ENCODE peak calls at places on chromosomes 5 and 9, in five cellular contexts. Q is activated naive CD4-positive, alpha-beta T cell treated with anti-CD3 and anti-CD28 coated beads, Interleukin-2, amount 10 ng/mL, durations not matched to agents 7 days and 5 days; M is neural crest cell; R is H9; H is WERI-Rb-1. C is an unnamed sample.
A peak's percentile ranks its signal among the peaks of the same experiment; 100 is the strongest.

GRCh38 chr9:101477736-101478135 is 42.2 kb upstream of the ALDOB start:
- DNase-seq in Q (no peak), M (no peak), R (no peak), H (no peak), C (no peak)

GRCh38 chr5:109161914-109162683 is 247.7 kb downstream of the PJA2 start:
- DNase-seq in Q (no peak), M (no peak), R (no peak), H (no peak), C (no peak)

GRCh38 chr5:99865159-99865558 is 670.0 kb upstream of the FAM174A start:
- DNase-seq in Q (no peak), M (no peak), R (no peak), H (no peak), C (no peak)

GRCh38 chr5:141758316-141758965 is 76.4 kb upstream of the ARAP3 start:
- DNase-seq in Q (no peak), M (peak; percentile 12), R (peak; percentile 52), H (peak; percentile 42), C (no peak)

GRCh38 chr5:36690041-36690941 is 83.9 kb downstream of the SLC1A3 start:
- DNase-seq in Q (peak; percentile 74), M (peak; percentile 77), R (peak; percentile 92), H (peak; percentile 62), C (peak; percentile 86)

GRCh38 chr5:95621839-95622629 is 2.1 kb downstream of the GPR150 start:
- DNase-seq in Q (peak; percentile 59), M (no peak), R (no peak), H (no peak), C (no peak)

GRCh38 chr9:127746959-127747569 is 12.0 kb upstream of the TOR2A start:
- DNase-seq in Q (peak; percentile 55), M (no peak), R (no peak), H (no peak), C (no peak)

GRCh38 chr9:34691556-34691955 is 480 bp upstream of the CCL19 start:
- DNase-seq in Q (peak; percentile 10), M (no peak), R (no peak), H (no peak), C (no peak)

GRCh38 chr5:37553720-37554402 is 174.7 kb downstream of the WDR70 start:
- DNase-seq in Q (no peak), M (no peak), R (no peak), H (no peak), C (no peak)